ENCODE peak calls at places on chromosomes 4 and X, in four cellular contexts. Y, P, U and V are unnamed samples.

GRCh38 chr4:177283167-177283566 is 26.5 kb upstream of the NEIL3 start:
- DNase-seq in U (peak), Y (no peak), P (peak), V (no peak)

GRCh38 chr4:60195256-60195655 is 1004.9 kb upstream of the ADGRL3 start:
- DNase-seq in U (no peak), P (no peak), Y (no peak), V (no peak)

GRCh38 chr4:156084312-156084811 is 130.7 kb upstream of the CTSO start:
- DNase-seq in U (no peak), Y (no peak), P (no peak), V (no peak)

GRCh38 chrX:30620980-30621716 is 32.1 kb upstream of the GK start:
- DNase-seq in Y (no peak), P (peak), U (peak), V (no peak)

GRCh38 chr4:87220094-87220831 is at the start of gene KLHL8:
- DNase-seq in P (peak), Y (peak), U (peak), V (peak)

GRCh38 chr4:187309456-187309855 is 585.8 kb upstream of the FAT1 start:
- DNase-seq in P (peak), Y (no peak), U (no peak), V (no peak)

GRCh38 chr4:107939307-107939706 is 8.0 kb downstream of the CYP2U1 start:
- DNase-seq in U (no peak), P (peak), Y (no peak), V (no peak)

GRCh38 chrX:39983715-39984114 is 114.0 kb downstream of the BCOR start:
- DNase-seq in Y (no peak), P (no peak), U (no peak), V (no peak)

GRCh38 chr4:3045500-3045850 is 28.9 kb downstream of the HTT-AS start:
- DNase-seq in Y (peak), P (peak), U (no peak), V (peak)

GRCh38 chr4:7770675-7771050 is 169.0 kb downstream of the AFAP1 start:
- DNase-seq in P (no peak), Y (no peak), U (no peak), V (no peak)

GRCh38 chr4:7768736-7769135 is 170.9 kb downstream of the AFAP1 start:
- DNase-seq in U (no peak), P (no peak), Y (no peak), V (no peak)

GRCh38 chr4:7769308-7769841 is 170.3 kb downstream of the AFAP1 start:
- DNase-seq in Y (no peak), U (no peak), P (no peak), V (no peak)

GRCh38 chr4:7771056-7771455 is 168.6 kb downstream of the AFAP1 start:
- DNase-seq in Y (no peak), U (no peak), P (no peak), V (peak)

GRCh38 chr4:7769936-7770674 is 169.6 kb downstream of the AFAP1 start:
- DNase-seq in U (no peak), P (no peak), Y (no peak), V (peak)
- TF ChIP-seq CTCF in U (peak), P (peak), Y (no peak), V (no peak)

GRCh38 chrX:138759217-138759943 is 47.9 kb upstream of the FGF13 start:
- DNase-seq in P (no peak), Y (no peak), U (no peak), V (no peak)

GRCh38 chrX:138761380-138761779 is 49.9 kb upstream of the FGF13 start:
- DNase-seq in U (no peak), P (no peak), Y (no peak), V (no peak)

GRCh38 chrX:138754861-138755260 is 43.3 kb upstream of the FGF13 start:
- DNase-seq in Y (no peak), U (no peak), P (no peak), V (no peak)

GRCh38 chrX:138756234-138756633 is 44.7 kb upstream of the FGF13 start:
- DNase-seq in P (peak), Y (no peak), U (no peak), V (no peak)
- TF ChIP-seq CTCF in P (peak), Y (no peak), U (peak), V (no peak)

DNA sequence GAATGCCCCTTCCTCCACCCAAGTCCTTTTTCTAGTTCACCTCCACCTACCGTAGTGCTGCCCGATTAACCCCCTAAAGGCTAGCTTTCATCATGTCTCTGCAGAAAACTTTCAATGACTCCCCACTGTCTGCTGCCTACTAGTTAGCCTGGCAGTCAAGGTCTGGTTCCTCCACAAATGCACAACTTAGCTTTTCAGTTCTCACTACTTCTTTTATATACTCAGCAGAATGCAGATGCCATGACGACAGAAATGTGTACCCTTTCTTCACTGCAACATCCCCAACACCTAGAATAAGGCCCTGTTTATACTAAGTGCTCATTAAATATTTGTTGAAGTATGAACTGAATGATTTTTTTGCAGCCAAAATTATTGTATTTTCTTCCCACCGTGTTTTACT is 30.9 kb upstream of the RASGEF1B start:
- DNase-seq in P (no peak), U (no peak), Y (peak), V (no peak)
- TF ChIP-seq CTCF in P (no peak), U (no peak), Y (no peak), V (no peak)

GRCh38 chr4:133467290-133467947 is 318.3 kb downstream of the PCDH10 start:
- DNase-seq in Y (no peak), U (no peak), P (no peak), V (no peak)

GRCh38 chr4:133464311-133464710 is 315.2 kb downstream of the PCDH10 start:
- DNase-seq in Y (no peak), U (no peak), P (no peak), V (no peak)

GRCh38 chr4:133465022-133465421 is 315.9 kb downstream of the PCDH10 start:
- DNase-seq in Y (no peak), P (no peak), U (no peak), V (no peak)
- TF ChIP-seq CTCF in Y (no peak), P (no peak), U (no peak), V (no peak)

GRCh38 chrX:51459125-51459524 is 37.3 kb downstream of the NUDT11 start:
- DNase-seq in P (peak), Y (peak), U (no peak), V (peak)
- TF ChIP-seq CTCF in P (peak), Y (peak), U (peak), V (peak)

DNA sequence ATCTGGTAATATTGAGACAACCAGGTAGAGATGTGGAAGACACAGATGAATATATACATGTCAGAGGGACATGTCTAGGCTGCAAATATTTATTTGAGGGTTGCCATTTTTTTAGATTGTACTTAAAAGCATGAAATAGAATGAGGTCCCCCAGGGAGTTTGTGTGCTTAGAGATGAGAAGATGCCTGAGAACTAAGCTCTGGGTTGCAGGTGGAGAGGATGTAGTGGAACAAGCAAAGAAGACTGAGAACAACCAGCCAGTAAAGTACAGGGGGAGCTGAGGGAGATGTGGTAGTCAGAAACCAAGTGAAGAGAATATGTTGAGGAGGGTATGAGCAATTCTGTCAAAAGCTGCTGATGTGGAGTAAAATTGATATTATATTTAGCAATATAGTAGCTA is 95.6 kb upstream of the UNC5C start:
- DNase-seq in U (no peak), P (no peak), Y (no peak), V (no peak)
- TF ChIP-seq CTCF in U (no peak), P (no peak), Y (no peak), V (no peak)

GRCh38 chr4:12421364-12421763 is 992.7 kb upstream of the HS3ST1 start:
- DNase-seq in Y (no peak), P (no peak), U (no peak), V (no peak)
- TF ChIP-seq CTCF in Y (no peak), P (no peak), U (no peak), V (no peak)